ENCODE peak calls at places on chromosomes 5 and 9, in ten cellular contexts. L, X, H, I, N, G, D, K, P and U are unnamed samples.

GRCh38 chr9:118782790-118783463 is 586.3 kb downstream of the BRINP1 start:
- DNase-seq in L (no peak), X (no peak), H (no peak), I (no peak), N (no peak), G (no peak), D (no peak), K (no peak), P (no peak), U (no peak)

GRCh38 chr5:31197183-31197582 is 3.7 kb downstream of the CDH6 start:
- DNase-seq in L (no peak), X (no peak), H (peak; percentile 0), I (no peak), N (no peak), G (no peak), D (no peak), K (no peak), P (no peak), U (no peak)

GRCh38 chr5:143824851-143825720 is 13.1 kb downstream of the HMHB1 start:
- DNase-seq in L (peak; percentile 87), X (peak; percentile 87), H (peak; percentile 89), I (peak; percentile 83), N (peak; percentile 88), G (peak; percentile 66), D (peak; percentile 95), K (peak; percentile 79), P (peak; percentile 87), U (peak; percentile 88)

GRCh38 chr9:94648191-94648590 is 8.9 kb upstream of the FBP1 start:
- DNase-seq in L (no peak), X (no peak), H (no peak), I (no peak), N (no peak), G (no peak), D (no peak), K (no peak), P (no peak), U (no peak)

GRCh38 chr5:154811653-154812465 is 38.5 kb downstream of the FAXDC2 start:
- DNase-seq in L (peak; percentile 76), X (peak; percentile 85), H (peak; percentile 74), I (peak; percentile 59), N (peak; percentile 85), G (no peak), D (peak; percentile 86), K (peak; percentile 69), P (peak; percentile 65), U (peak; percentile 56)

GRCh38 chr5:120463991-120464626 is at the start of gene PRR16:
- DNase-seq in L (no peak), X (peak; percentile 60), H (peak; percentile 23), I (peak; percentile 23), N (peak; percentile 94), G (peak; percentile 43), D (peak; percentile 55), K (peak; percentile 73), P (peak; percentile 28), U (peak; percentile 76)

GRCh38 chr9:2220036-2220435 is 204.9 kb downstream of the SMARCA2 start:
- DNase-seq in L (no peak), X (no peak), H (no peak), I (no peak), N (no peak), G (no peak), D (no peak), K (no peak), P (no peak), U (no peak)

GRCh38 chr5:67648201-67648671 is 451.6 kb upstream of the CD180 start:
- DNase-seq in L (peak; percentile 79), X (no peak), H (no peak), I (peak; percentile 40), N (peak; percentile 91), G (no peak), D (peak; percentile 55), K (no peak), P (peak; percentile 30), U (no peak)

GRCh38 chr5:7894860-7895259 is 25.9 kb downstream of the MTRR start:
- DNase-seq in L (no peak), X (no peak), H (no peak), I (no peak), N (no peak), G (no peak), D (no peak), K (no peak), P (no peak), U (no peak)

GRCh38 chr5:153445875-153446567 is 44.4 kb upstream of the GRIA1 start:
- DNase-seq in L (no peak), X (no peak), H (peak; percentile 14), I (no peak), N (peak; percentile 71), G (no peak), D (no peak), K (peak; percentile 55), P (peak; percentile 49), U (no peak)

GRCh38 chr5:92552206-92553160 is 1028.5 kb downstream of the NR2F1-AS1 start:
- DNase-seq in L (no peak), X (peak; percentile 67), H (peak; percentile 93), I (no peak), N (peak; percentile 97), G (no peak), D (no peak), K (peak; percentile 92), P (no peak), U (no peak)

GRCh38 chr9:78871452-78872331 is 574.8 kb downstream of the PSAT1 start:
- DNase-seq in L (no peak), X (peak; percentile 79), H (peak; percentile 96), I (no peak), N (peak; percentile 90), G (no peak), D (no peak), K (peak; percentile 87), P (no peak), U (no peak)

GRCh38 chr5:83513491-83513890 is 41.9 kb downstream of the VCAN start:
- DNase-seq in L (no peak), X (no peak), H (no peak), I (no peak), N (peak; percentile 14), G (no peak), D (no peak), K (no peak), P (no peak), U (no peak)

GRCh38 chr5:83513081-83513480 is 41.5 kb downstream of the VCAN start:
- DNase-seq in L (no peak), X (no peak), H (no peak), I (no peak), N (no peak), G (no peak), D (no peak), K (no peak), P (no peak), U (no peak)

GRCh38 chr5:83518676-83519075 is 47.1 kb downstream of the VCAN start:
- DNase-seq in L (no peak), X (no peak), H (no peak), I (no peak), N (peak; percentile 25), G (no peak), D (no peak), K (no peak), P (no peak), U (no peak)

GRCh38 chr5:83516361-83516760 is 44.8 kb downstream of the VCAN start:
- DNase-seq in L (no peak), X (no peak), H (no peak), I (no peak), N (peak; percentile 17), G (no peak), D (no peak), K (no peak), P (no peak), U (no peak)

DNA sequence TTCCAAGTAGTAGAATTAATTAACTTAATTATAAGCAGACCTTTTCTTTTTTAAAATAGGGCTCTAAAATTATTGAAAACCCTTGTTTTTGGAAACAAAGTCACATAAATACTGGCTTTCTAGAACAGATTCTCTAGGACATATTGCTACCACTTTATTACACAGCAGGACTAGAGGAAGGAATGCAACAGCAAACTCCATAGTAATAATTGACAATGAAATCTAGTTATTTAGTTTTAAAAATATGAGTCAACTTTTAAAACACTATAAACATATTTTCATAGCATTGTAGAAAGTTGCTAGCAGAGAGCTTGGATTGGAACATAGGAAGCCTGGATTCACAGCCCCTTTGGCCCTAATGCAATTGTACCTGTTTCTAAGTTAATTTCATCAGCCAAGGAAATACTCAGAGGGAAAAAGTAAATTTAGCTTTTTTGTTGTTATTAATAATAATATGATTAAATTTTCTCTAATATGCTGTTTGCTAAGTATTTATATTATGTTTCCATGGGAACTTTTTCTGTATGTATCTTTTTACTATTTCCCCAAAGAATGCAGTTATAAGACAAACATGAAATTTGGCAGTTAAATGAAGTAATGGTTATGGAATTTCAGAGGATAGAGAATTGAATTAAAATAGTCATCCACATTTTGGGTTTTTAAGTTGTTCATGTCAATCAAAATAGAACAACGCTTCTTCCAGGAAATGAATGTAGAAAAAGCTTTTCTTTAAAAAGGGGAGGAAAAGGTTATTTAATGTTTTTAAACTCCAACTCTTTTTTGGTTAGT is 45.6 kb downstream of the VCAN start:
- DNase-seq in L (no peak), X (no peak), H (no peak), I (no peak), N (peak; percentile 28), G (no peak), D (no peak), K (no peak), P (no peak), U (no peak)
- TF ChIP-seq CTCF in L (no peak), X (no peak), H (no peak), I (no peak), N (peak; percentile 18), G (no peak), D (no peak), K (no peak), P (no peak), U (no peak)

GRCh38 chr5:133530270-133530669 is 82.1 kb downstream of the FSTL4 start:
- DNase-seq in L (no peak), X (no peak), H (no peak), I (no peak), N (no peak), G (no peak), D (no peak), K (no peak), P (no peak), U (no peak)
- TF ChIP-seq CTCF in L (no peak), X (no peak), H (no peak), I (no peak), N (no peak), G (no peak), D (no peak), K (no peak), P (no peak), U (no peak)

DNA sequence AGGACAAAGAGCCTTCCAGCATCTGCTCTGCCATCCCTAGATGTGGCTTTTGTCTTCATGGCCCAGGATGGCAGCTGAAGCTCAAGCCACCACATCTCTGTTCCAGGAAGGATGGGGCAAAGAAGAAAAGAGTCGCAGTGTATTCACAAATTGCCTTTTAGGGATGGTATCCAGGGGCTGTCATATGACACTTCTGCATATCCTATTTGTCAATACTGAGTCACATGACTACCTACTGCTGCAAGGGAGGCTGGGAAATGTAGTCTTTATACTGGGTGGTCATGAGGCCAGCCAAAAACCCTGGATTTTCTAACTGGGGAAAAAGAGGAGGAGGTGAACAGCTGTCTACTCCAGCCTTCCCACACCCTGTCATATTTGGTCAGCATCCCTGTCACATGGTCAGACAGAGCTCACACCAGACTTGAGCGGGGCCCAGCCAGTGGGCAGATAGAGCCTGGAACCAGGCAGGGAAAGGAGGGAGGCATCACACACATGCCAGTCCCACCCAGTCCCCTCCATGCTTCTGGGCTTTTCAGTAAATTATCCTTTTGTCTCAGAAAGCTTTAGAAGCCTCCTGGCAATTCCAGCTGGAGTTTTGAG is 52.0 kb downstream of the OLFM1 start:
- DNase-seq in L (no peak), X (no peak), H (no peak), I (no peak), N (no peak), G (no peak), D (no peak), K (no peak), P (no peak), U (no peak)
- TF ChIP-seq CTCF in L (no peak), X (no peak), H (no peak), I (no peak), N (no peak), G (no peak), D (no peak), K (no peak), P (no peak), U (no peak)

GRCh38 chr5:156934450-156935211 is 28.4 kb downstream of the TIMD4 start:
- DNase-seq in L (no peak), X (no peak), H (peak; percentile 33), I (no peak), N (peak; percentile 1), G (no peak), D (peak; percentile 55), K (no peak), P (no peak), U (peak; percentile 30)
- TF ChIP-seq CTCF in L (peak; percentile 43), X (no peak), H (peak; percentile 53), I (peak; percentile 40), N (peak; percentile 32), G (peak; percentile 53), D (no peak), K (no peak), P (no peak), U (peak; percentile 61)